ENCODE peak calls at places on chromosomes 2 and 18, in four cellular contexts. One of them, this sample, is unnamed.

GRCh38 chr2:9753665-9754531 is 89.4 kb upstream of the TAF1B start:
- DNase-seq in SK-N-SH: no peak
- DNase-seq in stomach: peak; percentile 70
- DNase-seq in prostate gland: peak; percentile 48
- DNase-seq in this sample: no peak

GRCh38 chr2:207258191-207258991 is 92.6 kb upstream of the KLF7 start:
- DNase-seq in SK-N-SH: no peak
- DNase-seq in stomach: peak; percentile 61
- DNase-seq in prostate gland: peak; percentile 84
- DNase-seq in this sample: no peak

GRCh38 chr2:9655441-9656269 is 24.9 kb upstream of the YWHAQ start:
- DNase-seq in stomach: no peak
- DNase-seq in SK-N-SH: no peak
- DNase-seq in prostate gland: no peak
- DNase-seq in this sample: no peak

GRCh38 chr2:241040081-241040803 is 41.8 kb downstream of the SNED1 start:
- DNase-seq in SK-N-SH: no peak
- DNase-seq in stomach: no peak
- DNase-seq in prostate gland: no peak
- DNase-seq in this sample: no peak

GRCh38 chr2:99998981-99999380 is 143.4 kb downstream of the AFF3 start:
- DNase-seq in prostate gland: peak; percentile 74
- DNase-seq in SK-N-SH: no peak
- DNase-seq in stomach: no peak
- DNase-seq in this sample: no peak

GRCh38 chr2:177984739-177985138 is 87.8 kb downstream of the PDE11A start:
- DNase-seq in prostate gland: peak; percentile 8
- DNase-seq in SK-N-SH: peak; percentile 20
- DNase-seq in stomach: no peak
- DNase-seq in this sample: peak; percentile 90

GRCh38 chr18:79208882-79209281 is 139.7 kb downstream of the ATP9B start:
- DNase-seq in stomach: no peak
- DNase-seq in SK-N-SH: no peak
- DNase-seq in prostate gland: no peak
- DNase-seq in this sample: no peak

GRCh38 chr2:230011617-230012016 is 57.1 kb downstream of the SLC16A14 start:
- DNase-seq in stomach: no peak
- DNase-seq in prostate gland: no peak
- DNase-seq in SK-N-SH: no peak
- DNase-seq in this sample: no peak

GRCh38 chr18:57273194-57273593 is 79.2 kb upstream of the ST8SIA3 start:
- DNase-seq in stomach: no peak
- DNase-seq in prostate gland: peak; percentile 12
- DNase-seq in SK-N-SH: no peak
- DNase-seq in this sample: no peak

GRCh38 chr2:161416294-161416632 is at the start of gene TBR1:
- DNase-seq in SK-N-SH: peak; percentile 41
- DNase-seq in stomach: no peak
- DNase-seq in prostate gland: no peak
- DNase-seq in this sample: no peak

GRCh38 chr2:126700677-126701076 is 44.7 kb downstream of the GYPC start:
- DNase-seq in SK-N-SH: no peak
- DNase-seq in prostate gland: no peak
- DNase-seq in stomach: no peak
- DNase-seq in this sample: no peak

GRCh38 chr2:215590353-215590752 is 154.5 kb upstream of the FN1 start:
- DNase-seq in SK-N-SH: no peak
- DNase-seq in stomach: no peak
- DNase-seq in prostate gland: no peak
- DNase-seq in this sample: no peak

DNA sequence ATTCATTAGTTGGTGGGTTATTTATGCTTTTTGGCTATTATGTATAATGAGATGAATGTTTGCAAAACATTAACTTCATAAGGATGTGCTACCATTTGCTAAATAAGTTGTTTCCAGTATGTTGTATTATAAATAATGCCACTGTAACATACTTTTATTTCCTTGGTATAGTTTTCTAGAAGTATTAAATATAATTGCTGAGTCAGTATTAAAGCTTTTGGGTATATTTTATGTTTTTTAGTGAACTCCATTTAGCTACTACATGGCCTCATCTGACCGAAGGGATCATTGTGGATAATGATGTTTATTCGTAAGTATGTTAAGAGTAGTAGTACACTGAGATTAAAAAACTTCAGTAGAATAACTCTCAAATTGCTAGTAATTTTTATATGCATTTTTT is 73.8 kb downstream of the RAB3GAP1 start:
- DNase-seq in stomach: no peak
- DNase-seq in prostate gland: no peak
- DNase-seq in SK-N-SH: no peak
- DNase-seq in this sample: no peak
- H3K36me3 ChIP-seq in stomach: peaks cover 74% of the 10 kb centered on the region
- H3K36me3 ChIP-seq in prostate gland: no peaks in the 10 kb centered on the region
- H3K36me3 ChIP-seq in SK-N-SH: peaks cover 68% of the 10 kb centered on the region
- H3K36me3 ChIP-seq in this sample: peaks cover 48% of the 10 kb centered on the region

DNA sequence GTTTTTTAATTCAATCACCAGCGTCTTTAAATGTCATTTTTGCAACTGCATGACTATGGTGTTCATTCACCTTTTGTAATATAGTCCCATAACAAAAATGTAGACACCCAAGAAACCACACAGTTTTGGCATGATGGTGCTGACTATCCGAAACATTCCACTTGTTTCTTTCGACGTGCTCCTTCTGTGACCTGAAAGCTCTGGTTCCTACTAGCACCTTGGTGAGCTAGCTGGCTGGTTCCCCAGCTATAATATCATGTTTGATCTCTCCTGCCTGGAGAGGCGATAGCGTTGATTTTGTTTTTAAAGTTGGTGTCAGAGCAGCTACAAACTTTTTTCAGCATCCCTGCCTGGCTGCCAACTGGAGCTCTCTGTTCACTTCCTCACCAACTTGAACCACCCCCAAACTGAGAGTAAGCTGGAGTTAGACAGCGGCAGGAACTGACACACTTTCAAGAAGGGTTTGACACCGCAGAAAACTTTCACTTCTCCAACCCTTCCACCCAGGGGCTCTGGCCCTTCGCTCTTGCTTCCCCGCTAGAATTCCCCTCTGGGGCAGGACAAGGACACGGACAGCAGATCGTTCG is 1.1 kb downstream of the ATAD2B start:
- DNase-seq in prostate gland: peak; percentile 64
- DNase-seq in stomach: peak; percentile 52
- DNase-seq in SK-N-SH: no peak
- DNase-seq in this sample: no peak
- TF ChIP-seq POLR2AphosphoS5 in prostate gland: peak; percentile 59
- TF ChIP-seq POLR2AphosphoS5 in stomach: peak; percentile 58
- TF ChIP-seq POLR2AphosphoS5 in SK-N-SH: peak; percentile 29
- TF ChIP-seq POLR2AphosphoS5 in this sample: no peak

GRCh38 chr2:233492738-233493137 is 73.8 kb downstream of the USP40 start:
- DNase-seq in prostate gland: peak; percentile 59
- DNase-seq in stomach: no peak
- DNase-seq in SK-N-SH: no peak
- DNase-seq in this sample: no peak

GRCh38 chr2:233492078-233492477 is 74.5 kb downstream of the USP40 start:
- DNase-seq in stomach: no peak
- DNase-seq in prostate gland: no peak
- DNase-seq in SK-N-SH: no peak
- DNase-seq in this sample: no peak

GRCh38 chr2:233489666-233490065 is 76.9 kb downstream of the USP40 start:
- DNase-seq in prostate gland: no peak
- DNase-seq in stomach: no peak
- DNase-seq in SK-N-SH: no peak
- DNase-seq in this sample: no peak

GRCh38 chr2:233490831-233491230 is 75.8 kb downstream of the USP40 start:
- DNase-seq in stomach: no peak
- DNase-seq in prostate gland: no peak
- DNase-seq in SK-N-SH: no peak
- DNase-seq in this sample: no peak

DNA sequence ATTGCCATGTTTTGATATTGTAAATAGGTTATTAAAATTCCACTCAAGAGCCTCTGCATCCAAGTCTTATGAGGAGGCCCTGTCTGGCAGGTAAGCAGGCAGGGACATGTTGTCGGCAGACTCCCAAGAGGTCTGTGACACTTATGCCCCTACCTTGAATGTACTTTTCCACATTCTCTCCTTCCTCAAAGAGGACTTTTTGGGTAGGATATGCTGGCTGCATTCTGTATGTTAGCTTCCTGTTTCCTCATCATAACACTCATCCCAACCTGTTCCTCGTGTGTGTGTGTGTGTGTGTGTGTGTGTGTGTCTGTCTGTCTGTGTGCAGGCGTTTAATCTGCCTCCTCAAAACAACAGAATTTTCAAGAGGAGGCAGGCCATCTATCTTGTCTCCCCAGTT is 75.3 kb downstream of the USP40 start:
- DNase-seq in stomach: no peak
- DNase-seq in prostate gland: no peak
- DNase-seq in SK-N-SH: no peak
- DNase-seq in this sample: no peak
- H3K36me3 ChIP-seq in stomach: peaks cover 82% of the 10 kb centered on the region
- H3K36me3 ChIP-seq in prostate gland: no peaks in the 10 kb centered on the region
- H3K36me3 ChIP-seq in SK-N-SH: peaks cover 30% of the 10 kb centered on the region
- H3K36me3 ChIP-seq in this sample: peaks cover 42% of the 10 kb centered on the region

DNA sequence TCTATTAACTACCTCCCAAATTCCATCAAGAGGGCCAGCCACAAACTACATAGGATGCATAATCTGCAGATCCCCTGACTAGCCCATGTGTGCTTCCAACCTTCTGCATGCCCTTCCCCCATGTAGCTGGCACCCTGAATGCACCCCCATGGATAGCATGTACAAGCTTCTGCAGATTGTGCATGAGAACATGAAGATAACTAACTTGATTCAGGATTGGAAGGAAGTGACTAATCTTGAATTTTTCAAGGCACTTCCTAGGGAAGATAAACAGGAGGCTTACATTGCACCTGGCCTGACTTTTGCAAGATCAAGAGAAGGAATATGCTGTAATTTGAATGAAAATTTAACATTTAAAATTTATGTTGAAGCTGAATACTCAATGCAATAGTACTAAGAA is 66.7 kb downstream of the CDC42EP3 start:
- DNase-seq in stomach: no peak
- DNase-seq in SK-N-SH: no peak
- DNase-seq in prostate gland: no peak
- DNase-seq in this sample: no peak
- TF ChIP-seq POLR2AphosphoS5 in stomach: no peak
- TF ChIP-seq POLR2AphosphoS5 in SK-N-SH: no peak
- TF ChIP-seq POLR2AphosphoS5 in prostate gland: no peak
- TF ChIP-seq POLR2AphosphoS5 in this sample: no peak

GRCh38 chr18:48764452-48764851 is 186.3 kb downstream of the SMAD7 start:
- DNase-seq in prostate gland: no peak
- DNase-seq in SK-N-SH: no peak
- DNase-seq in stomach: no peak
- DNase-seq in this sample: no peak
- H3K36me3 ChIP-seq in prostate gland: no peaks in the 10 kb centered on the region
- H3K36me3 ChIP-seq in SK-N-SH: peaks cover 10% of the 10 kb centered on the region
- H3K36me3 ChIP-seq in stomach: peaks cover 76% of the 10 kb centered on the region
- H3K36me3 ChIP-seq in this sample: no peaks in the 10 kb centered on the region

DNA sequence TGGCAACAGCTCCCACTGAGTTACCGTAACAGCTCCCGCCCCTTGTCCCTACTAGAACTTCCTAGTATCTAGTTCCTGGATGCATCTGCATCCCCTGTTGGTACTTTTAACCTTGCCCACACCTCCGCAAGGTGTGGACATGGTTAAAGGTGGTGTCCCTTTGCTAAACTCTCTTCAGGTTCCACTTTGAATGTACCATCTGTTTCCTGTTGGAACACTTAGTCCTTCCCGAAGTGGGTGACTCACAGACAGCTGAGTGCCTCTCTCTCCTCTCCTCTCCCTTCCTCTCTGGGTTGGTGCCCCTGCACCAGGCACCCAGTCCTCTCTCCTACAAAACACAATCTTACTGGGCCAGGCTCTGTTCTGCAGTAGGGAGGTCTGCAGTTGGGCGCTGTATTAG is 19.6 kb upstream of the REL start:
- DNase-seq in SK-N-SH: no peak
- DNase-seq in stomach: no peak
- DNase-seq in prostate gland: no peak
- DNase-seq in this sample: no peak
- TF ChIP-seq POLR2AphosphoS5 in SK-N-SH: no peak
- TF ChIP-seq POLR2AphosphoS5 in stomach: no peak
- TF ChIP-seq POLR2AphosphoS5 in prostate gland: no peak
- TF ChIP-seq POLR2AphosphoS5 in this sample: no peak

GRCh38 chr2:219213026-219213415 is 5.7 kb downstream of the ABCB6 start:
- DNase-seq in stomach: no peak
- DNase-seq in prostate gland: no peak
- DNase-seq in SK-N-SH: no peak
- DNase-seq in this sample: no peak

GRCh38 chr2:219215871-219216536 is 2.8 kb downstream of the ABCB6 start:
- DNase-seq in SK-N-SH: no peak
- DNase-seq in prostate gland: no peak
- DNase-seq in stomach: no peak
- DNase-seq in this sample: no peak

GRCh38 chr2:219210572-219211362 is 4.2 kb downstream of the ZFAND2B start:
- DNase-seq in SK-N-SH: no peak
- DNase-seq in prostate gland: no peak
- DNase-seq in stomach: no peak
- DNase-seq in this sample: no peak

GRCh38 chr2:219214141-219214540 is 4.6 kb downstream of the ABCB6 start:
- DNase-seq in stomach: no peak
- DNase-seq in prostate gland: no peak
- DNase-seq in SK-N-SH: no peak
- DNase-seq in this sample: no peak

DNA sequence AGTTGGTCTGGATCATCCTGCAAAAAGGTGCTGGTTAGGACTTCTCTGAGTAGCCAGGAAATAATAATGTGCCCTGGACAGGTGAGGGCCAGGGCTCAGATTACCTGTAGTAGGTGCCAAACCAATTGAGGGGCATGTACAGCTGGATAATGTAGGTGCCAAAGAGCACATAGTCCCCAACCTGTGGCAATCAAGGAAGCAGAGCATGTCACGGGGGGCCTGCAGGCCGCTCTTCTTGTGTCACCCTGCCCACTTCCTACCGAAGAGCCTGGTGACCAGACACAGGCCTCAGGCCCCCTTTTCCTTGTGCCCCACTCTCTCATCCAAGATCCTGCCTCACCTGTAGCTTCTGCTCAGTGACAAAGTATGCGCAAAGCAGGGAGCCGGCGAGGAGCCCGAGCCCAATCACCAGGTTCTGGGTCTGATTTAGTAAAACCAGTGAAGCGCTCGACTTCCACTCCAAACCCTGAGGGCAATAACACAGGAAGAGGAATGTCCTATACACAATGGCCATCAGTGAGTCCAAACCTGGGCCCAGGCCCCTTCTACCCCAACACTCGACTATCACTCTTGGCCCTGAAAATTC is 5.2 kb downstream of the ABCB6 start:
- DNase-seq in prostate gland: no peak
- DNase-seq in stomach: no peak
- DNase-seq in SK-N-SH: no peak
- DNase-seq in this sample: no peak
- H3K36me3 ChIP-seq in prostate gland: peaks cover 6% of the 10 kb centered on the region
- H3K36me3 ChIP-seq in stomach: peaks cover 73% of the 10 kb centered on the region
- H3K36me3 ChIP-seq in SK-N-SH: peaks cover 18% of the 10 kb centered on the region
- H3K36me3 ChIP-seq in this sample: peaks cover 80% of the 10 kb centered on the region

GRCh38 chr18:58871514-58872490 is 7.1 kb downstream of the ZNF532 start:
- DNase-seq in stomach: no peak
- DNase-seq in prostate gland: no peak
- DNase-seq in SK-N-SH: no peak
- DNase-seq in this sample: no peak
- TF ChIP-seq POLR2AphosphoS5 in stomach: no peak
- TF ChIP-seq POLR2AphosphoS5 in prostate gland: no peak
- TF ChIP-seq POLR2AphosphoS5 in SK-N-SH: no peak
- TF ChIP-seq POLR2AphosphoS5 in this sample: no peak

GRCh38 chr2:200199005-200199404 is 107.5 kb upstream of the SPATS2L start:
- DNase-seq in SK-N-SH: no peak
- DNase-seq in stomach: no peak
- DNase-seq in prostate gland: no peak
- DNase-seq in this sample: no peak
- H3K36me3 ChIP-seq in SK-N-SH: no peaks in the 10 kb centered on the region
- H3K36me3 ChIP-seq in stomach: no peaks in the 10 kb centered on the region
- H3K36me3 ChIP-seq in prostate gland: no peaks in the 10 kb centered on the region
- H3K36me3 ChIP-seq in this sample: no peaks in the 10 kb centered on the region

This sample was measured in SK-N-MC.